ENCODE peak calls at places on chromosomes 5 and 9, in eight cellular contexts. One of them, this sample, is unnamed.

GRCh38 chr9:98381311-98382103 is 126.1 kb upstream of the TBC1D2 start:
- DNase-seq in lower lobe of right lung: no peak
- DNase-seq in fibroblast of lung: no peak
- DNase-seq in brain microvascular endothelial cell: no peak
- DNase-seq in Peyer's patch: no peak
- DNase-seq in right cardiac atrium: no peak
- DNase-seq in adrenal gland: no peak
- DNase-seq in body of pancreas: no peak
- DNase-seq in this sample: no peak

GRCh38 chr9:113397077-113397696 is 3.9 kb downstream of the ALAD start:
- DNase-seq in body of pancreas: no peak
- DNase-seq in Peyer's patch: no peak
- DNase-seq in fibroblast of lung: no peak
- DNase-seq in brain microvascular endothelial cell: no peak
- DNase-seq in right cardiac atrium: no peak
- DNase-seq in adrenal gland: no peak
- DNase-seq in lower lobe of right lung: no peak
- DNase-seq in this sample: no peak

GRCh38 chr5:8413975-8414374 is 545.0 kb downstream of the MTRR start:
- DNase-seq in lower lobe of right lung: no peak
- DNase-seq in right cardiac atrium: no peak
- DNase-seq in body of pancreas: no peak
- DNase-seq in Peyer's patch: no peak
- DNase-seq in adrenal gland: no peak
- DNase-seq in fibroblast of lung: no peak
- DNase-seq in brain microvascular endothelial cell: no peak
- DNase-seq in this sample: no peak

GRCh38 chr9:89486681-89487080 is 11.2 kb downstream of the SEMA4D start:
- DNase-seq in lower lobe of right lung: no peak
- DNase-seq in adrenal gland: no peak
- DNase-seq in Peyer's patch: no peak
- DNase-seq in fibroblast of lung: no peak
- DNase-seq in right cardiac atrium: no peak
- DNase-seq in body of pancreas: no peak
- DNase-seq in brain microvascular endothelial cell: no peak
- DNase-seq in this sample: no peak

GRCh38 chr9:123406691-123407536 is 50.9 kb downstream of the CRB2 start:
- DNase-seq in right cardiac atrium: peak
- DNase-seq in body of pancreas: no peak
- DNase-seq in adrenal gland: no peak
- DNase-seq in Peyer's patch: no peak
- DNase-seq in brain microvascular endothelial cell: no peak
- DNase-seq in fibroblast of lung: peak
- DNase-seq in lower lobe of right lung: no peak
- DNase-seq in this sample: no peak

GRCh38 chr5:89994266-89994665 is 415.3 kb downstream of the CETN3 start:
- DNase-seq in right cardiac atrium: no peak
- DNase-seq in body of pancreas: no peak
- DNase-seq in fibroblast of lung: no peak
- DNase-seq in Peyer's patch: no peak
- DNase-seq in brain microvascular endothelial cell: no peak
- DNase-seq in lower lobe of right lung: no peak
- DNase-seq in adrenal gland: no peak
- DNase-seq in this sample: no peak

GRCh38 chr9:103242025-103242424 is 246.9 kb downstream of the CYLC2 start:
- DNase-seq in Peyer's patch: no peak
- DNase-seq in fibroblast of lung: no peak
- DNase-seq in lower lobe of right lung: no peak
- DNase-seq in right cardiac atrium: no peak
- DNase-seq in brain microvascular endothelial cell: peak
- DNase-seq in body of pancreas: no peak
- DNase-seq in adrenal gland: no peak
- DNase-seq in this sample: no peak

GRCh38 chr5:107526-107925 is 15.6 kb downstream of the PLEKHG4B start:
- DNase-seq in brain microvascular endothelial cell: no peak
- DNase-seq in fibroblast of lung: no peak
- DNase-seq in right cardiac atrium: no peak
- DNase-seq in body of pancreas: no peak
- DNase-seq in adrenal gland: no peak
- DNase-seq in Peyer's patch: no peak
- DNase-seq in lower lobe of right lung: no peak
- DNase-seq in this sample: no peak

GRCh38 chr5:170623576-170624181 is 119.9 kb downstream of the KCNIP1 start:
- DNase-seq in lower lobe of right lung: no peak
- DNase-seq in brain microvascular endothelial cell: no peak
- DNase-seq in body of pancreas: no peak
- DNase-seq in adrenal gland: peak
- DNase-seq in right cardiac atrium: peak
- DNase-seq in fibroblast of lung: peak
- DNase-seq in Peyer's patch: no peak
- DNase-seq in this sample: no peak

GRCh38 chr5:14168793-14169262 is 25.7 kb downstream of the TRIO start:
- DNase-seq in lower lobe of right lung: no peak
- DNase-seq in brain microvascular endothelial cell: no peak
- DNase-seq in adrenal gland: no peak
- DNase-seq in fibroblast of lung: no peak
- DNase-seq in Peyer's patch: no peak
- DNase-seq in body of pancreas: no peak
- DNase-seq in right cardiac atrium: no peak
- DNase-seq in this sample: no peak

GRCh38 chr9:69554945-69555344 is 117.2 kb downstream of the APBA1 start:
- DNase-seq in body of pancreas: no peak
- DNase-seq in lower lobe of right lung: no peak
- DNase-seq in Peyer's patch: no peak
- DNase-seq in brain microvascular endothelial cell: peak
- DNase-seq in adrenal gland: no peak
- DNase-seq in fibroblast of lung: peak
- DNase-seq in right cardiac atrium: no peak
- DNase-seq in this sample: no peak

GRCh38 chr9:121698627-121699270 is 47.3 kb downstream of the DAB2IP start:
- DNase-seq in Peyer's patch: no peak
- DNase-seq in fibroblast of lung: no peak
- DNase-seq in right cardiac atrium: peak
- DNase-seq in lower lobe of right lung: peak
- DNase-seq in adrenal gland: no peak
- DNase-seq in body of pancreas: no peak
- DNase-seq in brain microvascular endothelial cell: no peak
- DNase-seq in this sample: no peak

GRCh38 chr5:8756498-8757084 is 789.3 kb downstream of the SEMA5A start:
- DNase-seq in adrenal gland: no peak
- DNase-seq in fibroblast of lung: peak
- DNase-seq in brain microvascular endothelial cell: peak
- DNase-seq in lower lobe of right lung: no peak
- DNase-seq in Peyer's patch: no peak
- DNase-seq in body of pancreas: no peak
- DNase-seq in right cardiac atrium: no peak
- DNase-seq in this sample: no peak

GRCh38 chr5:51172853-51173635 is 210.2 kb upstream of the ISL1 start:
- DNase-seq in fibroblast of lung: no peak
- DNase-seq in brain microvascular endothelial cell: no peak
- DNase-seq in adrenal gland: no peak
- DNase-seq in right cardiac atrium: no peak
- DNase-seq in Peyer's patch: no peak
- DNase-seq in lower lobe of right lung: no peak
- DNase-seq in body of pancreas: no peak
- DNase-seq in this sample: no peak

GRCh38 chr9:76373173-76373771 is 21.0 kb downstream of the RFK start:
- DNase-seq in right cardiac atrium: peak
- DNase-seq in Peyer's patch: no peak
- DNase-seq in adrenal gland: no peak
- DNase-seq in body of pancreas: peak
- DNase-seq in brain microvascular endothelial cell: peak
- DNase-seq in fibroblast of lung: peak
- DNase-seq in lower lobe of right lung: no peak
- DNase-seq in this sample: no peak

DNA sequence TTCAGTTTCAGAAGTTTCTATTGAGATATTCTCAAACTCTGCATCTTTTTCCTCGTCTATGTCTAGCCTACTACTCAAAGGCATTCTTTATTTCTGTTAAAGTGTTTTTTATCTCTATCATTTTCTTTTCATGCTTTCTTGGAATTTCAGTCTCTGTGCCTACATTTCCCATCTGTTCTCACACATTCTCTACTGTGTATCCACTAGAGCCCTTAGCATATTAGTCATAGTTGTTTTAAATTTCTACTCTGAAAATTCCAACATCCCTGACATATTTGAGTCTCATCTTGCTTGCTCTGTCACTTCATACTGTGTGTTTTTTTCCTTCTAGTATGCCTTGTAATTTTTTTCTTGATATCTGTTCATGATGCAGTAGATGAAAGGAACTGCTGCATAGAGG is 60.3 kb upstream of the GNA14 start:
- DNase-seq in body of pancreas: no peak
- DNase-seq in Peyer's patch: no peak
- DNase-seq in fibroblast of lung: peak
- DNase-seq in right cardiac atrium: no peak
- DNase-seq in brain microvascular endothelial cell: peak
- DNase-seq in lower lobe of right lung: no peak
- DNase-seq in adrenal gland: no peak
- DNase-seq in this sample: no peak
- H3K27ac ChIP-seq in body of pancreas: no peak
- H3K27ac ChIP-seq in Peyer's patch: no peak
- H3K27ac ChIP-seq in fibroblast of lung: peak
- H3K27ac ChIP-seq in right cardiac atrium: no peak
- H3K27ac ChIP-seq in brain microvascular endothelial cell: peak
- H3K27ac ChIP-seq in lower lobe of right lung: no peak
- H3K27ac ChIP-seq in adrenal gland: no peak
- H3K27ac ChIP-seq in this sample: no peak

DNA sequence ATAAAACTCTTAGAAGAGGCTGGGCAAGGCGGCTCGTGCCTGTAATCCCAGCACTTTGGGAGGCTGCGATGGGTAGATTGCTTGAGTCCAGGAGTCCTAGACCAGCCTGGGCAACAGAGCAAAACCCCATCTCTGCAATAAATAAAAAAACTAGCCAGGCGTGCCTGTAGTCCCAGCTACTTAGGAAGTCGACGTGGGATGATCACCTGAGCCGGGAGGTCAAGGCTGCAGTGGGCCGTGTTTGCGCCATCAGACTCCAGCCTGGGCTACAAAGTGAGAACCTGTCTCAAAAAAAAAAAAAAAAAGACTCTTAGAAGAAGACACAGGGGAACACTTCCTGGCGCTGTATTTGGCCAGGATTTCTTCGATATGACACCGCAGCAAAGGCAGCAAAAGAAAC is 23.7 kb upstream of the NRARP start:
- DNase-seq in fibroblast of lung: no peak
- DNase-seq in lower lobe of right lung: no peak
- DNase-seq in body of pancreas: no peak
- DNase-seq in brain microvascular endothelial cell: no peak
- DNase-seq in adrenal gland: no peak
- DNase-seq in right cardiac atrium: no peak
- DNase-seq in Peyer's patch: peak
- DNase-seq in this sample: no peak
- H3K4me3 ChIP-seq in fibroblast of lung: no peak
- H3K4me3 ChIP-seq in lower lobe of right lung: no peak
- H3K4me3 ChIP-seq in body of pancreas: no peak
- H3K4me3 ChIP-seq in brain microvascular endothelial cell: no peak
- H3K4me3 ChIP-seq in adrenal gland: no peak
- H3K4me3 ChIP-seq in right cardiac atrium: no peak
- H3K4me3 ChIP-seq in Peyer's patch: no peak
- H3K4me3 ChIP-seq in this sample: no peak

DNA sequence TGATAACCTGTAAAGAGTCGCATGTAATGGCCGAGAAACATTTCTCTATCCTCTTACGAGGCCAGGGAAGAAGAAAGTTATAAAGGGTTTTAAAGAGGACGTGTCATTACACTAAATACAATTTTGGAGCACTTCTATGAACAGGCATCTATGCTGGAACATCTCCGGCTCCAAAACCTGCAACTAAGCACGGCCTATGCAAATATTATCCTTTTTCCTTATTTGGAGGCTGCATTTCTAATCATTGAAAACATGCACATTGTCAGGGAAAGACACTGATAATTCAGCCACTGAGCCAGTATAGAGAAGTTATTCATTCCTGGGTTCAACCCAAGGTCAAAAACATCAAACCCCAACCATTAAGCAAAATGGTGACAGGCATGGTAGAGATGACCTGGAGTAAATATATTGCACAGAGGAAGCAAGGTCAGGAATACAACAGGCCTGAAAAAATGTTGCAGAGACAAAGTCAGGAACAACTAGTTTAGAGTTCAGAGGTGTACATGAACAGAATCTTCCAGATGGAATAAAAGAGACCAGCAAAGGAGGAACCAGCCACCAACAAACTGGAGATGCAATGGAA is 674.1 kb downstream of the NR2F1-AS1 start:
- DNase-seq in adrenal gland: no peak
- DNase-seq in fibroblast of lung: no peak
- DNase-seq in Peyer's patch: no peak
- DNase-seq in lower lobe of right lung: no peak
- DNase-seq in body of pancreas: no peak
- DNase-seq in right cardiac atrium: no peak
- DNase-seq in brain microvascular endothelial cell: no peak
- DNase-seq in this sample: no peak
- H3K27ac ChIP-seq in adrenal gland: no peak
- H3K27ac ChIP-seq in fibroblast of lung: no peak
- H3K27ac ChIP-seq in Peyer's patch: no peak
- H3K27ac ChIP-seq in lower lobe of right lung: no peak
- H3K27ac ChIP-seq in body of pancreas: no peak
- H3K27ac ChIP-seq in right cardiac atrium: no peak
- H3K27ac ChIP-seq in brain microvascular endothelial cell: no peak
- H3K27ac ChIP-seq in this sample: no peak

GRCh38 chr9:86591472-86591871 is 237.3 kb upstream of the TUT7 start:
- DNase-seq in right cardiac atrium: peak
- DNase-seq in body of pancreas: no peak
- DNase-seq in lower lobe of right lung: no peak
- DNase-seq in brain microvascular endothelial cell: no peak
- DNase-seq in fibroblast of lung: no peak
- DNase-seq in Peyer's patch: no peak
- DNase-seq in adrenal gland: no peak
- DNase-seq in this sample: no peak

GRCh38 chr9:86580688-86581087 is 226.5 kb upstream of the TUT7 start:
- DNase-seq in brain microvascular endothelial cell: no peak
- DNase-seq in adrenal gland: no peak
- DNase-seq in Peyer's patch: no peak
- DNase-seq in fibroblast of lung: peak
- DNase-seq in body of pancreas: no peak
- DNase-seq in right cardiac atrium: no peak
- DNase-seq in lower lobe of right lung: no peak
- DNase-seq in this sample: no peak

GRCh38 chr9:86589273-86589672 is 235.1 kb upstream of the TUT7 start:
- DNase-seq in brain microvascular endothelial cell: no peak
- DNase-seq in Peyer's patch: no peak
- DNase-seq in body of pancreas: no peak
- DNase-seq in adrenal gland: no peak
- DNase-seq in fibroblast of lung: no peak
- DNase-seq in lower lobe of right lung: no peak
- DNase-seq in right cardiac atrium: no peak
- DNase-seq in this sample: no peak

GRCh38 chr9:86585422-86586143 is 231.4 kb upstream of the TUT7 start:
- DNase-seq in body of pancreas: no peak
- DNase-seq in right cardiac atrium: no peak
- DNase-seq in brain microvascular endothelial cell: no peak
- DNase-seq in adrenal gland: no peak
- DNase-seq in Peyer's patch: no peak
- DNase-seq in fibroblast of lung: peak
- DNase-seq in lower lobe of right lung: no peak
- DNase-seq in this sample: no peak

DNA sequence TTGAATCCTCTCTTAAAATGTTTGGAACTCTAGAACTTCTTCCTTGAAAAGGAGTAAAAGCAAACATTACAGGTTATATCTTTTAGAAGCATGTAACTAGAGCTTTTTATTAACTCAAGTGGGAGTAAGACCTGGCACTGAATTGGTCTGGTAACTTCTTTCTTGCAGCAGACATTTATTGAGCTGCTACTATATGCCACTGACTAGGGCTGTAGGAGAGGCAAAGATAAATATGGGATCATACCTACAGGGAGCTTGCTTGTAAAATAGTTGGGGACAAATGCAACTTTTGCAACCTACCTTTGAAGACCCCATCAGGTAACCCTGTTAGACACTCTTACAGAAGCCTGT is 231.9 kb upstream of the TUT7 start:
- DNase-seq in lower lobe of right lung: no peak
- DNase-seq in adrenal gland: no peak
- DNase-seq in body of pancreas: no peak
- DNase-seq in Peyer's patch: no peak
- DNase-seq in right cardiac atrium: no peak
- DNase-seq in brain microvascular endothelial cell: no peak
- DNase-seq in fibroblast of lung: no peak
- DNase-seq in this sample: no peak
- H3K4me3 ChIP-seq in lower lobe of right lung: peak
- H3K4me3 ChIP-seq in adrenal gland: no peak
- H3K4me3 ChIP-seq in body of pancreas: no peak
- H3K4me3 ChIP-seq in Peyer's patch: no peak
- H3K4me3 ChIP-seq in right cardiac atrium: no peak
- H3K4me3 ChIP-seq in brain microvascular endothelial cell: no peak
- H3K4me3 ChIP-seq in fibroblast of lung: peak
- H3K4me3 ChIP-seq in this sample: no peak

This sample was measured in naive thymus-derived CD4-positive, alpha-beta T cell.